ENCODE peak calls at places on chromosomes 13 and 19, in ten cellular contexts. J is T-cell; V is B cell; X is GM12878; Z is activated naive CD4-positive, alpha-beta T cell treated with anti-CD3 and anti-CD28 coated beads, Interleukin-2, amount 50 U/mL, for 16 hours; D is fibroblast of pulmonary artery; N is tibial nerve; U is T-helper 2 cell; T is fibroblast of the aortic adventitia; M is ACHN. S is an unnamed sample.

GRCh38 chr19:29683009-29683408 is 17.7 kb downstream of the PLEKHF1 start:
- DNase-seq in N (no peak), U (no peak), Z (no peak), J (no peak), V (no peak), X (no peak), M (no peak), T (no peak), D (peak), S (no peak)

GRCh38 chr13:80830431-80830830 is 489.5 kb upstream of the SPRY2 start:
- DNase-seq in D (no peak), V (no peak), X (no peak), N (no peak), T (no peak), M (no peak), J (no peak), U (no peak), Z (no peak), S (no peak)

GRCh38 chr19:872266-872951 is 12.9 kb downstream of the CFD start:
- DNase-seq in M (no peak), D (peak), U (peak), N (no peak), T (peak), X (peak), J (peak), Z (peak), V (peak), S (no peak)

GRCh38 chr13:74794147-74794546 is 659.9 kb upstream of the KLF12 start:
- DNase-seq in M (no peak), D (no peak), X (no peak), U (no peak), Z (no peak), V (no peak), N (no peak), J (no peak), T (no peak), S (no peak)

GRCh38 chr19:41321600-41322270 is 11.8 kb downstream of the CCDC97 start:
- DNase-seq in D (peak), Z (no peak), V (peak), X (no peak), N (no peak), U (no peak), M (peak), T (peak), J (no peak), S (no peak)

GRCh38 chr13:92463134-92463533 is 763.5 kb upstream of the GPC6 start:
- DNase-seq in X (no peak), M (no peak), J (no peak), D (no peak), V (no peak), U (no peak), N (no peak), T (no peak), Z (no peak), S (no peak)

GRCh38 chr13:107138987-107139386 is 571.0 kb upstream of the ARGLU1 start:
- DNase-seq in T (no peak), U (no peak), D (no peak), J (no peak), Z (no peak), V (no peak), X (no peak), N (no peak), M (no peak), S (no peak)

GRCh38 chr19:56748443-56748842 is 76.9 kb upstream of the ZNF835 start:
- DNase-seq in D (peak), J (no peak), Z (no peak), T (no peak), V (no peak), U (no peak), X (no peak), M (peak), N (no peak), S (no peak)

GRCh38 chr13:93169980-93170379 is 56.6 kb upstream of the GPC6 start:
- DNase-seq in Z (no peak), X (no peak), U (no peak), D (peak), J (no peak), V (no peak), T (peak), M (peak), N (no peak), S (no peak)

GRCh38 chr19:52566588-52566987 is 3.5 kb upstream of the ZNF701 start:
- DNase-seq in J (no peak), M (no peak), U (no peak), X (no peak), N (no peak), D (peak), T (peak), Z (no peak), V (no peak), S (no peak)

GRCh38 chr19:2015611-2015950 is at the start of gene BTBD2:
- DNase-seq in J (peak), M (peak), N (no peak), D (peak), X (no peak), V (peak), U (peak), T (peak), Z (peak), S (no peak)

GRCh38 chr19:368624-369020 is 24.0 kb upstream of the MIER2 start:
- DNase-seq in N (no peak), X (no peak), D (no peak), V (no peak), U (no peak), T (no peak), Z (no peak), M (no peak), J (no peak), S (no peak)

GRCh38 chr19:34975056-34975455 is 11.0 kb upstream of the ZNF792 start:
- DNase-seq in D (no peak), V (no peak), X (no peak), Z (no peak), U (no peak), T (no peak), N (no peak), M (no peak), J (no peak), S (no peak)

GRCh38 chr13:100438059-100438788 is 150.4 kb downstream of the GGACT start:
- DNase-seq in Z (no peak), N (no peak), V (no peak), M (no peak), U (no peak), X (no peak), J (no peak), T (no peak), D (no peak), S (no peak)

GRCh38 chr19:57829316-57829715 is 783 bp upstream of the ZNF587B start:
- DNase-seq in T (peak), Z (no peak), D (peak), X (no peak), N (no peak), J (no peak), V (no peak), U (no peak), M (no peak), S (no peak)

GRCh38 chr19:54147676-54148075 is 10.1 kb downstream of the CNOT3 start:
- DNase-seq in V (no peak), Z (no peak), J (no peak), U (no peak), N (no peak), X (no peak), M (no peak), D (peak), T (peak), S (no peak)

GRCh38 chr13:80716610-80717081 is 375.7 kb upstream of the SPRY2 start:
- DNase-seq in V (no peak), Z (no peak), U (no peak), D (peak), N (no peak), X (no peak), T (no peak), J (no peak), M (no peak), S (no peak)

GRCh38 chr19:43934055-43934984 is 762 bp downstream of the ZNF45 start:
- DNase-seq in T (peak), Z (no peak), X (no peak), M (peak), N (no peak), D (no peak), V (no peak), J (no peak), U (no peak), S (no peak)

GRCh38 chr13:97386832-97387486 is 47.0 kb upstream of the RAP2A start:
- DNase-seq in J (peak), U (no peak), D (no peak), Z (no peak), X (no peak), M (no peak), V (no peak), T (no peak), N (no peak), S (no peak)

GRCh38 chr13:65468628-65469027 is 1761.5 kb downstream of the PCDH9 start:
- DNase-seq in N (no peak), U (no peak), V (no peak), J (no peak), T (peak), D (peak), X (no peak), M (no peak), Z (no peak), S (no peak)

GRCh38 chr19:11942843-11943108 is 17.9 kb downstream of the ZNF700 start:
- DNase-seq in U (no peak), V (no peak), M (no peak), D (no peak), Z (no peak), N (no peak), T (no peak), X (no peak), J (no peak), S (no peak)

GRCh38 chr13:76004411-76004810 is 368.3 kb downstream of the LMO7 start:
- DNase-seq in M (no peak), U (no peak), D (peak), N (no peak), V (no peak), Z (no peak), X (no peak), J (no peak), T (peak), S (no peak)

GRCh38 chr19:16104722-16105121 is 7.0 kb upstream of the RAB8A start:
- DNase-seq in V (peak), J (no peak), M (no peak), U (no peak), D (no peak), N (no peak), X (no peak), T (no peak), Z (no peak), S (no peak)

GRCh38 chr19:18474366-18474887 is 36.5 kb upstream of the ISYNA1 start:
- DNase-seq in N (no peak), J (no peak), X (no peak), V (no peak), Z (no peak), T (no peak), M (no peak), U (no peak), D (no peak), S (no peak)

GRCh38 chr19:23328211-23328610 is 67.1 kb downstream of the ZNF91 start:
- DNase-seq in J (no peak), M (no peak), U (no peak), V (no peak), T (no peak), Z (no peak), D (no peak), N (no peak), X (no peak), S (no peak)

GRCh38 chr13:76687467-76687866 is 198.7 kb downstream of the KCTD12 start:
- DNase-seq in Z (no peak), V (no peak), N (no peak), X (no peak), U (no peak), D (no peak), M (no peak), T (no peak), J (no peak), S (no peak)

GRCh38 chr19:13932911-13933393 is 5.3 kb downstream of the PODNL1 start:
- DNase-seq in Z (no peak), N (no peak), V (peak), D (no peak), U (no peak), T (no peak), J (no peak), X (no peak), M (no peak), S (no peak)

GRCh38 chr13:42924290-42924803 is 67.7 kb downstream of the EPSTI1 start:
- DNase-seq in M (no peak), Z (no peak), D (no peak), T (no peak), X (no peak), U (no peak), J (no peak), V (no peak), N (no peak), S (no peak)

GRCh38 chr19:57025491-57025890 is 94.3 kb upstream of the USP29 start:
- DNase-seq in T (no peak), U (no peak), D (no peak), M (no peak), X (no peak), V (no peak), N (no peak), J (no peak), Z (no peak), S (no peak)

S was measured in right atrium auricular region.